ENCODE peak calls at places on chromosome 7, in five cellular contexts. W, K, Z, P and B are unnamed samples.

GRCh38 chr7:17633099-17633498 is 307.2 kb downstream of the SNX13 start:
- DNase-seq in W (peak; percentile 41), K (peak; percentile 39), Z (no peak), P (no peak), B (no peak)

GRCh38 chr7:47534322-47535032 is 47.4 kb downstream of the TNS3 start:
- DNase-seq in W (no peak), K (no peak), Z (no peak), P (peak; percentile 24), B (no peak)

GRCh38 chr7:134513169-134513752 is 14.1 kb upstream of the AKR1B10 start:
- DNase-seq in W (no peak), K (peak; percentile 27), Z (peak; percentile 68), P (peak; percentile 67), B (peak; percentile 8)

GRCh38 chr7:151990567-151990966 is 34.3 kb downstream of the GALNTL5 start:
- DNase-seq in W (no peak), K (no peak), Z (no peak), P (no peak), B (no peak)

GRCh38 chr7:24406053-24406561 is 122.1 kb downstream of the NPY start:
- DNase-seq in W (no peak), K (no peak), Z (no peak), P (no peak), B (no peak)

GRCh38 chr7:2031496-2031895 is 201.2 kb downstream of the MAD1L1 start:
- DNase-seq in W (no peak), K (no peak), Z (no peak), P (no peak), B (no peak)

GRCh38 chr7:30062587-30062986 is 34.4 kb downstream of the PLEKHA8 start:
- DNase-seq in W (peak; percentile 13), K (peak; percentile 44), Z (no peak), P (peak; percentile 52), B (no peak)

GRCh38 chr7:80916770-80917681 is 1.8 kb downstream of the SEMA3C start:
- DNase-seq in W (no peak), K (no peak), Z (no peak), P (no peak), B (no peak)

GRCh38 chr7:80183900-80184685 is 49.5 kb downstream of the GNAI1 start:
- DNase-seq in W (peak; percentile 46), K (no peak), Z (no peak), P (no peak), B (no peak)

GRCh38 chr7:141073173-141073640 is 657 bp upstream of the TMEM178B start:
- DNase-seq in W (no peak), K (peak; percentile 3), Z (no peak), P (no peak), B (no peak)

GRCh38 chr7:92639213-92639896 is 49.2 kb upstream of the FAM133B start:
- DNase-seq in W (no peak), K (no peak), Z (no peak), P (no peak), B (no peak)

DNA sequence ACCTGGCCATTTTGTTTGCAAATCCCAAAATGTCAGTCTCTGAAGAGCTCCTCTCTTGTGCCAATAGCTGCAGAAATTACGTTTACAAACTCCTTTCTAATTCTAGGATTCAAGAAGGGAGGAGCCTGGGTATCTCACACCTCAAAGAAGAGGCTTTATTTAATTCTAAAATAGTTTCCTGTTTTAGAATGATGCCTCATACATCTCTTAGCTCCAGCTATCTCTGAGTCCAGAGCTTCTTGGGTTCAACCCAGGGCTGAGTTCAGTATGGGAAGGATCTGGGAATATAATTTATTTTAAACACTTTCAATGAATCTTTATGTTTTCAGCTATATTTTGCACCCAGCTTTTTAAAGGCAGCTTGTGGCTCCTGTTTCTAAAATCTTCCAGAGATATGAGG is 150.1 kb downstream of the CACNA2D1 start:
- DNase-seq in W (no peak), K (no peak), Z (no peak), P (no peak), B (no peak)
- TF ChIP-seq SP1 in W (no peak), K (no peak), Z (no peak), P (no peak), B (no peak)

DNA sequence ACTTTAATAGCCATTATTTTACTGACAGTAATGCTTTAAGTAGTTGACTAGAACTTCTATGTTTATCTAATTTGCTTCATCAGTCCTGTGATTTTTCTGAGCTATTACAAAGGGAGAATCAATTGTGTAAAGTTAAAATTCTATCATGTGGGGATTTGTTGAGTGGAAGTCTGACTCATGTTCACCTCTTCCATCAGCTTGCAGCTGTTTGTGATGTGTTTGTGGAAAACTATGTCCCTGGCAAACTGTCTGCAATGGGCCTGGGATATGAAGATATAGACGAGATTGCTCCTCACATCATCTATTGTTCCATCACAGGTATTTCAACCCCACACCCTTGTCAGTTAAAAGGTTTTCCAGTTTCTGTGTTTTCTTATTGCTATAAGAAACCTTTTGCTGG is 59.9 kb downstream of the SUGCT start:
- DNase-seq in W (no peak), K (no peak), Z (peak; percentile 14), P (no peak), B (no peak)
- TF ChIP-seq ZNF274 in W (no peak), K (no peak), Z (no peak), P (no peak), B (no peak)

GRCh38 chr7:86504229-86504628 is 139.5 kb upstream of the GRM3 start:
- DNase-seq in W (no peak), K (no peak), Z (no peak), P (no peak), B (no peak)
- TF ChIP-seq SP1 in W (no peak), K (no peak), Z (no peak), P (no peak), B (no peak)

GRCh38 chr7:44267178-44267577 is 58.2 kb downstream of the CAMK2B start:
- DNase-seq in W (no peak), K (no peak), Z (no peak), P (no peak), B (no peak)
- TF ChIP-seq ZNF274 in W (no peak), K (no peak), Z (no peak), P (no peak), B (no peak)

DNA sequence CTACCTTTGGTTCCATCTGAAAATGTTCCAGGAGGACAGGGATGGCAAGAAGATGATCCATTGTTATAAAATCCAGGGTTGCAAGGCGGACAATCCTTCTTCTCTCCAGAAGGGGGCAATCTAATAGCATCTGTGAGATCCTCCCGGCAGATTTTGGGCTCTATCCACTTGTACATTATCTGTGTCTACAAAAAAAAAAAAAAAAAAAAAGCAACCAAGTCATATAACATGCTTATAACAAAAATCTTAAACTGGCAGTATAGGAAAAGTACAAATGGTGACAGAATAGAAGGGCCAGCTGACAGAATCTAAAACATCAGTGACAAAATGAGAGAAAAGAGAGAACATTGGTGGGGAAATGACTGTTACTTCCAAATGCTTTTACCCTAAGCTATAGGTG is 132.7 kb downstream of the ELAPOR2 start:
- DNase-seq in W (peak; percentile 24), K (peak; percentile 28), Z (no peak), P (peak; percentile 61), B (no peak)
- TF ChIP-seq SP1 in W (no peak), K (no peak), Z (no peak), P (no peak), B (no peak)

GRCh38 chr7:35694161-35694783 is 663 bp downstream of the HERPUD2 start:
- DNase-seq in W (no peak), K (no peak), Z (no peak), P (no peak), B (no peak)

GRCh38 chr7:35694784-35695627 is at the start of gene HERPUD2:
- DNase-seq in W (peak; percentile 81), K (peak; percentile 88), Z (peak; percentile 91), P (peak; percentile 90), B (peak; percentile 71)

GRCh38 chr7:35697414-35698175 is 2.7 kb upstream of the HERPUD2 start:
- DNase-seq in W (no peak), K (peak; percentile 38), Z (no peak), P (no peak), B (no peak)

GRCh38 chr7:35695987-35696386 is 1.1 kb upstream of the HERPUD2 start:
- DNase-seq in W (no peak), K (no peak), Z (no peak), P (no peak), B (no peak)

GRCh38 chr7:35695628-35695888 is 623 bp upstream of the HERPUD2 start:
- DNase-seq in W (no peak), K (no peak), Z (no peak), P (no peak), B (no peak)
- TF ChIP-seq ZNF274 in W (no peak), K (no peak), Z (no peak), P (no peak), B (no peak)

GRCh38 chr7:104363355-104363754 is 35.0 kb downstream of the LHFPL3 start:
- DNase-seq in W (no peak), K (no peak), Z (no peak), P (no peak), B (no peak)
- TF ChIP-seq SP1 in W (no peak), K (no peak), Z (no peak), P (no peak), B (no peak)

GRCh38 chr7:89761173-89761572 is 393.1 kb upstream of the STEAP1 start:
- DNase-seq in W (no peak), K (no peak), Z (no peak), P (no peak), B (no peak)

GRCh38 chr7:89760690-89761089 is 393.6 kb upstream of the STEAP1 start:
- DNase-seq in W (no peak), K (no peak), Z (no peak), P (no peak), B (no peak)

DNA sequence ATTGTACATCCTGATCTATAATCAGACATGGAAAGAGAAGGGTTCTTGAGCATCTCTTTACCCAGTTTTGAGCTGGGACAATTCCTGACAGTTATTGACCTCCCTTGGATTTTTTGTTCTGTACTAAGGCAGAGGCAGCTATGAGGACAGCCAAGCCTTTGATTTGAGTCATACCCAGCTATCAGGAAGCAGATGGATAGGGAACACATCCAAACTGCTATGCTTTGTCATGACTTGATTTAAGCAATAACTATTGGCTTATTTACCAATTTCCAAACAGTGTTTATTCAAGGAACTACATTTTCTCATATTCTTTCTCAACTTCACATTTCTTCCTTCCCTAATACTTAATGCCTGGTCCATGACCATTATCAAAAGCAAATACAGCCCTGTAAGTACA is 396.4 kb upstream of the STEAP1 start:
- DNase-seq in W (no peak), K (no peak), Z (no peak), P (no peak), B (no peak)
- TF ChIP-seq ZNF274 in W (no peak), K (no peak), Z (no peak), P (no peak), B (no peak)